ENCODE peak calls at places on chromosomes 6 and 20, in five cellular contexts. N is cardiac muscle cell; L is stimulated activated CD8-positive, alpha-beta memory T cell treated with anti-CD3 and anti-CD28 coated beads, Interleukin-2, amount 100 ng/mL, for 48 hours; B is effector memory CD8-positive, alpha-beta T cell; M is NCI-H524. T is an unnamed sample.

GRCh38 chr6:155103816-155104366 is 108.8 kb downstream of the TIAM2 start:
- DNase-seq in M (no peak), B (no peak), L (no peak), N (no peak), T (no peak)

GRCh38 chr20:4697874-4698221 is 23.9 kb upstream of the PRND start:
- DNase-seq in M (no peak), B (peak; percentile 18), L (no peak), N (no peak), T (no peak)

GRCh38 chr6:105317607-105318533 is 85.0 kb downstream of the PREP start:
- DNase-seq in L (no peak), M (peak; percentile 91), N (no peak), B (no peak), T (no peak)

GRCh38 chr6:4179960-4180652 is 44.7 kb upstream of the ECI2 start:
- DNase-seq in M (no peak), B (no peak), L (no peak), N (no peak), T (no peak)

GRCh38 chr6:44494011-44494501 is 106.5 kb downstream of the CDC5L start:
- DNase-seq in L (no peak), B (no peak), M (no peak), N (no peak), T (no peak)

GRCh38 chr20:63653041-63653973 is at the start of gene STMN3:
- DNase-seq in B (peak; percentile 58), M (peak; percentile 87), L (peak; percentile 60), N (peak; percentile 97), T (peak; percentile 88)

GRCh38 chr6:116386581-116387299 is 16.0 kb downstream of the DSE start:
- DNase-seq in M (no peak), L (no peak), B (no peak), N (no peak), T (no peak)

GRCh38 chr6:105748737-105749161 is 337.4 kb upstream of the PRDM1 start:
- DNase-seq in L (no peak), M (no peak), B (no peak), N (no peak), T (no peak)

GRCh38 chr6:163705923-163706322 is 291.4 kb downstream of the QKI start:
- DNase-seq in M (no peak), N (no peak), L (no peak), B (no peak), T (no peak)

GRCh38 chr20:22438926-22439325 is 145.4 kb downstream of the FOXA2 start:
- DNase-seq in M (no peak), L (no peak), N (no peak), B (no peak), T (no peak)

GRCh38 chr20:62200491-62201172 is 17.8 kb downstream of the MTG2 start:
- DNase-seq in B (no peak), N (no peak), M (no peak), L (no peak), T (no peak)

GRCh38 chr6:55594442-55594841 is 15.4 kb upstream of the HMGCLL1 start:
- DNase-seq in N (peak; percentile 16), L (no peak), M (no peak), B (no peak), T (no peak)

GRCh38 chr20:37095108-37095608 is 639 bp downstream of the RBL1 start:
- DNase-seq in N (no peak), L (no peak), M (no peak), B (peak; percentile 28), T (no peak)

GRCh38 chr6:122007366-122007765 is 392.1 kb upstream of the HSF2 start:
- DNase-seq in M (peak; percentile 25), B (no peak), N (peak; percentile 23), L (no peak), T (no peak)

GRCh38 chr20:57950764-57951163 is 240.9 kb upstream of the PMEPA1 start:
- DNase-seq in L (no peak), N (no peak), M (no peak), B (no peak), T (no peak)

GRCh38 chr6:35484921-35485392 is 11.9 kb downstream of the TEAD3 start:
- DNase-seq in M (no peak), B (no peak), L (no peak), N (no peak), T (no peak)

GRCh38 chr6:152271681-152272464 is 365.3 kb downstream of the SYNE1 start:
- DNase-seq in M (peak; percentile 70), B (no peak), N (no peak), L (no peak), T (no peak)

GRCh38 chr6:34243901-34244884 is 4.6 kb downstream of the SMIM29 start:
- DNase-seq in B (no peak), N (no peak), L (no peak), M (peak; percentile 20), T (no peak)